ENCODE peak calls at places on chromosomes 3 and 15, in eight cellular contexts. M is WTC11; O is hippocampal formation; D is cardiac fibroblast; Y is ovary; P is cardiac septum; N is RCC 7860; H is stimulated activated CD4-positive, alpha-beta T cell treated with anti-CD3 and anti-CD28 coated beads, Interleukin-1b, Interleukin-23, amount 100 ng/mL, for 4 hours. I is an unnamed sample.

GRCh38 chr15:73637527-73637926 is 4.3 kb upstream of the NPTN start:
- DNase-seq in M (no peak), O (no peak), D (peak), Y (no peak), P (no peak), N (peak), H (no peak), I (no peak)

GRCh38 chr3:141812091-141812490 is 48.9 kb downstream of the GRK7 start:
- DNase-seq in M (no peak), O (no peak), D (no peak), Y (no peak), P (no peak), N (no peak), H (no peak), I (no peak)

GRCh38 chr3:15317164-15317477 is 15.3 kb downstream of the SH3BP5 start:
- DNase-seq in M (no peak), O (no peak), D (peak), Y (no peak), P (peak), N (no peak), H (no peak), I (no peak)

GRCh38 chr3:107062787-107063186 is 314.5 kb upstream of the CCDC54 start:
- DNase-seq in M (no peak), O (no peak), D (peak), Y (no peak), P (no peak), N (no peak), H (no peak), I (no peak)

GRCh38 chr3:187926620-187927019 is 181.4 kb upstream of the BCL6 start:
- DNase-seq in M (no peak), O (no peak), D (no peak), Y (no peak), P (no peak), N (no peak), H (no peak), I (no peak)

GRCh38 chr3:149592758-149593240 is 65.0 kb downstream of the WWTR1 start:
- DNase-seq in M (no peak), O (no peak), D (no peak), Y (peak), P (no peak), N (no peak), H (no peak), I (no peak)

GRCh38 chr15:77028451-77029165 is 33.7 kb downstream of the PSTPIP1 start:
- DNase-seq in M (no peak), O (no peak), D (no peak), Y (peak), P (peak), N (peak), H (no peak), I (no peak)

GRCh38 chr3:175988401-175988800 is 1129.3 kb downstream of the NAALADL2 start:
- DNase-seq in M (no peak), O (no peak), D (no peak), Y (no peak), P (no peak), N (no peak), H (no peak), I (no peak)

GRCh38 chr3:172694526-172694925 is 16.3 kb downstream of the NCEH1 start:
- DNase-seq in M (no peak), O (no peak), D (no peak), Y (no peak), P (no peak), N (no peak), H (no peak), I (no peak)

GRCh38 chr15:66912001-66912400 is 153.4 kb upstream of the SMAD3 start:
- DNase-seq in M (no peak), O (no peak), D (no peak), Y (no peak), P (peak), N (no peak), H (no peak), I (no peak)

GRCh38 chr15:82531496-82532382 is 8.5 kb downstream of the RPS17 start:
- DNase-seq in M (no peak), O (no peak), D (no peak), Y (no peak), P (no peak), N (no peak), H (no peak), I (no peak)

GRCh38 chr3:117706037-117706436 is 996.5 kb downstream of the TUSC7 start:
- DNase-seq in M (no peak), O (no peak), D (peak), Y (no peak), P (no peak), N (no peak), H (no peak), I (no peak)

GRCh38 chr3:133754973-133755828 is 9.0 kb downstream of the TF start:
- DNase-seq in M (no peak), O (no peak), D (no peak), Y (no peak), P (no peak), N (no peak), H (no peak), I (no peak)

GRCh38 chr15:77836901-77837648 is 204.4 kb upstream of the LINGO1 start:
- DNase-seq in M (no peak), O (no peak), D (no peak), Y (no peak), P (peak), N (no peak), H (no peak), I (no peak)

GRCh38 chr3:29141912-29142262 is 139.0 kb upstream of the RBMS3 start:
- DNase-seq in M (no peak), O (no peak), D (no peak), Y (no peak), P (no peak), N (no peak), H (no peak), I (no peak)

I was measured in GM06990.